ENCODE peak calls at places on chromosomes 12 and 14, in ten cellular contexts. E is stomach, K is neural crest cell, D is fibroblast of lung, C is gastrocnemius medialis, F is GM23338, G is GM10248, B is glutamatergic neuron, Q is cardiac muscle cell, T is right atrium auricular region. O is an unnamed sample.
A peak's percentile ranks its signal among the peaks of the same experiment; 100 is the strongest.

GRCh38 chr12:57483466-57483865 is 3.8 kb upstream of the ARHGAP9 start:
- DNase-seq in E (no peak), K (no peak), D (no peak), C (no peak), F (peak; percentile 61), G (no peak), B (no peak), Q (peak; percentile 66), T (no peak), O (no peak)

GRCh38 chr12:153080-153746 is 60.7 kb downstream of the SLC6A12 start:
- DNase-seq in E (peak; percentile 62), K (peak; percentile 73), D (peak; percentile 25), C (no peak), F (peak; percentile 90), G (peak; percentile 79), B (peak; percentile 87), Q (peak; percentile 60), T (no peak), O (peak; percentile 86)

GRCh38 chr12:28611115-28611435 is 420.8 kb downstream of the CCDC91 start:
- DNase-seq in E (no peak), K (no peak), D (peak; percentile 93), C (no peak), F (no peak), G (no peak), B (no peak), Q (peak; percentile 94), T (no peak), O (no peak)

GRCh38 chr14:65658202-65658601 is 245.7 kb downstream of the FUT8 start:
- DNase-seq in E (no peak), K (no peak), D (peak; percentile 5), C (no peak), F (no peak), G (no peak), B (no peak), Q (peak; percentile 18), T (no peak), O (no peak)

GRCh38 chr12:90959538-90960139 is 4.7 kb upstream of the CCER1 start:
- DNase-seq in E (no peak), K (peak; percentile 14), D (peak; percentile 72), C (no peak), F (peak; percentile 74), G (peak; percentile 26), B (no peak), Q (peak; percentile 72), T (no peak), O (peak; percentile 26)

GRCh38 chr14:35123388-35123703 is 994 bp downstream of the PRORP start:
- DNase-seq in E (no peak), K (no peak), D (no peak), C (no peak), F (no peak), G (no peak), B (no peak), Q (no peak), T (no peak), O (no peak)

GRCh38 chr12:44775916-44776315 is 100.2 kb downstream of the NELL2 start:
- DNase-seq in E (no peak), K (no peak), D (no peak), C (no peak), F (no peak), G (no peak), B (no peak), Q (no peak), T (no peak), O (no peak)

GRCh38 chr14:56002316-56002715 is 115.9 kb upstream of the PELI2 start:
- DNase-seq in E (no peak), K (no peak), D (no peak), C (no peak), F (no peak), G (no peak), B (no peak), Q (no peak), T (no peak), O (no peak)

GRCh38 chr14:39376671-39377403 is 55.4 kb downstream of the FBXO33 start:
- DNase-seq in E (no peak), K (no peak), D (peak; percentile 13), C (no peak), F (peak; percentile 9), G (no peak), B (no peak), Q (peak; percentile 30), T (no peak), O (no peak)

GRCh38 chr14:35991356-35991755 is 165.2 kb downstream of the BRMS1L start:
- DNase-seq in E (no peak), K (no peak), D (no peak), C (no peak), F (no peak), G (no peak), B (no peak), Q (no peak), T (no peak), O (no peak)

GRCh38 chr12:42473561-42473960 is 116.0 kb downstream of the PRICKLE1 start:
- DNase-seq in E (no peak), K (no peak), D (no peak), C (no peak), F (no peak), G (no peak), B (no peak), Q (no peak), T (no peak), O (no peak)

GRCh38 chr12:121939190-121939589 is 20.8 kb downstream of the CFAP251 start:
- DNase-seq in E (no peak), K (no peak), D (no peak), C (no peak), F (no peak), G (no peak), B (no peak), Q (no peak), T (no peak), O (no peak)

GRCh38 chr14:72053662-72054061 is 121.4 kb downstream of the RGS6 start:
- DNase-seq in E (no peak), K (no peak), D (no peak), C (no peak), F (no peak), G (no peak), B (no peak), Q (no peak), T (no peak), O (no peak)

GRCh38 chr12:26172013-26172412 is 23.4 kb upstream of the SSPN start:
- DNase-seq in E (no peak), K (no peak), D (no peak), C (no peak), F (no peak), G (no peak), B (no peak), Q (no peak), T (no peak), O (no peak)

GRCh38 chr14:30330452-30330851 is 228.5 kb upstream of the G2E3 start:
- DNase-seq in E (no peak), K (no peak), D (no peak), C (no peak), F (peak; percentile 48), G (no peak), B (no peak), Q (peak; percentile 14), T (no peak), O (no peak)
- TF ChIP-seq CTCF in E (no peak), K (peak; percentile 63), D (peak; percentile 24), C (no peak), F (peak; percentile 39), G (no peak), B (peak; percentile 85), Q (peak; percentile 38), T (no peak), O (peak; percentile 70)

DNA sequence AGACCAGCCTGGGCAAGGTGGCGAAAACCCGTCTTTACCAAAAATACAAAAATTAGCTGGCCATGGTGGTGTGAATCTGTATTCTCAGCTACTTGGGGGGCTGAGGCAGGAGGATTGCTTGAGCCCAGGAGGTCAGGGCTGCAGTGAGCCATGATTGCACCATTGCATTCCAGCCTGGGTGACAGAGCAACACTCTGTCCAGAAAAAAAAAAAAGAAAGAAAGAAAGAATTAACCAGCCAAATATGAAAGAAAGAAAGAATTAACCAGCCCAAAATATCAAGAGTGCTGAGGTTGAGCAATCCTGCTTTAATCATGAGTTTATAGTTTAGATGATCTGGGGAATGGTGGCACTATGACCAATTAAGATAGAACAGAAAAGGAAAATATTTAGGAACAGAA is 3.5 kb upstream of the ACTN1 start:
- DNase-seq in E (no peak), K (no peak), D (peak; percentile 57), C (no peak), F (no peak), G (no peak), B (no peak), Q (peak; percentile 57), T (no peak), O (no peak)
- TF ChIP-seq CTCF in E (no peak), K (no peak), D (no peak), C (no peak), F (no peak), G (no peak), B (no peak), Q (no peak), T (no peak), O (no peak)

DNA sequence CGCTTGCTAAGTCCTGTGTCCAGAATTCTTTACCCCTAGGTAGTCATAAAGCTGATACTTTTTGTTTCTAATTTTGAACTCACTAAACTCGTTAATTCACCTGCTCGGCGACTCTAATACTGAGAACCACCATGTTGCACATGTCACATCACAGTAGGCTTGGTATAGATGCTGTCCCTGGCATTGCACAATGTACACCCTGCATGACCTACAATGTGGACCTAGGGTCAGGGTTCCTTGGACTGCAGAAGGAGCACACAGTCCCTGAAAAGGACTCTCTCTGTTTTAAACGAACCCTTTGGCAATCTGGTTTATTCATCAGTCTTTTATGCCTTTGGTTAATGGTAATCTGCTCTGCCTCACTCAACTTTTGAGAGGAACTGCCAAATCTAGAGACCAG is 272.4 kb downstream of the FOXN3 start:
- DNase-seq in E (no peak), K (no peak), D (no peak), C (no peak), F (no peak), G (no peak), B (no peak), Q (no peak), T (no peak), O (no peak)
- TF ChIP-seq CTCF in E (no peak), K (no peak), D (no peak), C (no peak), F (no peak), G (no peak), B (no peak), Q (no peak), T (no peak), O (no peak)

DNA sequence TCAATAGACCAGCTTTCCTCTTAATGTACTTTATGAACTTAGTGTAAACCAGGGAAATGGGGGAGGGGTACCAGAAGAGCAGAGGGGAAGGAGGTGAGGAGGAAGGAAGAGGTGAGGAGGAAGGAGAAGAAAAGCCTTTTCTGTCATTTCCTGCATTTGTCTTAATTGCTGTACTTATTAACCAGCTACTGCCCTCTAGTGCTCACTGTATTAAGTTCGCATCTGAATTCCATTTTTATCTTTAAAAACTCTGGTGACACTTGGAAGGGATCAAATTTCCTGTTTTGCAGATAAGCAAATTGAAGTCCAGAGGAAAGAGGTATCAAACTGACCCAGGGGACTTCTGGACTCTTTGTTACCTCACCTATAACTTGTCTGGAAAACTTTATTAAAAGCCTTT is 22.2 kb downstream of the MANSC1 start:
- DNase-seq in E (no peak), K (peak; percentile 21), D (peak; percentile 79), C (no peak), F (peak; percentile 88), G (peak; percentile 65), B (no peak), Q (peak; percentile 79), T (no peak), O (peak; percentile 14)
- TF ChIP-seq CTCF in E (no peak), K (peak; percentile 93), D (peak; percentile 51), C (peak; percentile 49), F (peak; percentile 73), G (peak; percentile 74), B (peak; percentile 64), Q (peak; percentile 65), T (peak; percentile 51), O (peak; percentile 68)

GRCh38 chr12:10708862-10709261 is 14.3 kb downstream of the YBX3 start:
- DNase-seq in E (no peak), K (no peak), D (no peak), C (no peak), F (no peak), G (no peak), B (no peak), Q (no peak), T (no peak), O (no peak)
- TF ChIP-seq CTCF in E (no peak), K (no peak), D (no peak), C (no peak), F (no peak), G (no peak), B (no peak), Q (no peak), T (no peak), O (no peak)